ENCODE peak calls at places on chromosomes 4 and X, in ten cellular contexts. One of them, this sample, is unnamed. For H3K9me3, the result is how much of the 10 kb centered on the place peaks cover.

GRCh38 chr4:79575709-79576479 is 167.9 kb upstream of the GK2 start:
- DNase-seq in Peyer's patch: no peak
- DNase-seq in AG04450: no peak
- DNase-seq in transverse colon: no peak
- DNase-seq in stomach: no peak
- DNase-seq in HepG2: no peak
- DNase-seq in suprapubic skin: no peak
- DNase-seq in gastrocnemius medialis: peak
- DNase-seq in A549: no peak
- DNase-seq in cardiac muscle cell: no peak
- DNase-seq in this sample: no peak

GRCh38 chr4:138235419-138235952 is 6.7 kb downstream of the SLC7A11 start:
- DNase-seq in HepG2: no peak
- DNase-seq in cardiac muscle cell: peak
- DNase-seq in gastrocnemius medialis: no peak
- DNase-seq in stomach: no peak
- DNase-seq in suprapubic skin: no peak
- DNase-seq in A549: peak
- DNase-seq in Peyer's patch: no peak
- DNase-seq in transverse colon: no peak
- DNase-seq in AG04450: peak
- DNase-seq in this sample: no peak

GRCh38 chr4:83019794-83020497 is 9.3 kb upstream of the LIN54 start:
- DNase-seq in HepG2: no peak
- DNase-seq in suprapubic skin: no peak
- DNase-seq in cardiac muscle cell: no peak
- DNase-seq in gastrocnemius medialis: no peak
- DNase-seq in transverse colon: no peak
- DNase-seq in A549: no peak
- DNase-seq in stomach: no peak
- DNase-seq in Peyer's patch: no peak
- DNase-seq in AG04450: no peak
- DNase-seq in this sample: no peak

GRCh38 chr4:188779586-188779985 is 640.3 kb downstream of the TRIML1 start:
- DNase-seq in suprapubic skin: no peak
- DNase-seq in HepG2: no peak
- DNase-seq in Peyer's patch: no peak
- DNase-seq in gastrocnemius medialis: no peak
- DNase-seq in stomach: no peak
- DNase-seq in cardiac muscle cell: no peak
- DNase-seq in A549: no peak
- DNase-seq in AG04450: no peak
- DNase-seq in transverse colon: no peak
- DNase-seq in this sample: no peak

GRCh38 chrX:40291553-40291952 is 193.8 kb upstream of the BCOR start:
- DNase-seq in Peyer's patch: no peak
- DNase-seq in AG04450: no peak
- DNase-seq in cardiac muscle cell: no peak
- DNase-seq in HepG2: no peak
- DNase-seq in gastrocnemius medialis: no peak
- DNase-seq in A549: no peak
- DNase-seq in transverse colon: no peak
- DNase-seq in suprapubic skin: no peak
- DNase-seq in stomach: no peak
- DNase-seq in this sample: no peak

GRCh38 chr4:80266267-80266901 is at the start of gene FGF5:
- DNase-seq in A549: no peak
- DNase-seq in cardiac muscle cell: peak
- DNase-seq in suprapubic skin: peak
- DNase-seq in HepG2: no peak
- DNase-seq in transverse colon: peak
- DNase-seq in stomach: no peak
- DNase-seq in gastrocnemius medialis: no peak
- DNase-seq in AG04450: peak
- DNase-seq in Peyer's patch: no peak
- DNase-seq in this sample: peak

GRCh38 chr4:123832173-123833026 is 435.8 kb downstream of the SPRY1 start:
- DNase-seq in transverse colon: peak
- DNase-seq in gastrocnemius medialis: peak
- DNase-seq in Peyer's patch: no peak
- DNase-seq in HepG2: no peak
- DNase-seq in A549: no peak
- DNase-seq in suprapubic skin: peak
- DNase-seq in AG04450: peak
- DNase-seq in cardiac muscle cell: peak
- DNase-seq in stomach: no peak
- DNase-seq in this sample: no peak

GRCh38 chrX:72568406-72569092 is 4.1 kb downstream of the HDAC8 start:
- DNase-seq in HepG2: no peak
- DNase-seq in AG04450: no peak
- DNase-seq in stomach: no peak
- DNase-seq in gastrocnemius medialis: no peak
- DNase-seq in transverse colon: no peak
- DNase-seq in suprapubic skin: no peak
- DNase-seq in Peyer's patch: no peak
- DNase-seq in cardiac muscle cell: peak
- DNase-seq in A549: no peak
- DNase-seq in this sample: no peak

GRCh38 chrX:4243759-4244158 is 530.3 kb upstream of the PRKX start:
- DNase-seq in transverse colon: no peak
- DNase-seq in AG04450: no peak
- DNase-seq in HepG2: no peak
- DNase-seq in stomach: no peak
- DNase-seq in A549: no peak
- DNase-seq in Peyer's patch: no peak
- DNase-seq in suprapubic skin: no peak
- DNase-seq in gastrocnemius medialis: no peak
- DNase-seq in cardiac muscle cell: no peak
- DNase-seq in this sample: no peak

GRCh38 chr4:13530823-13531608 is 13.3 kb downstream of the NKX3-2 start:
- DNase-seq in suprapubic skin: no peak
- DNase-seq in transverse colon: no peak
- DNase-seq in HepG2: no peak
- DNase-seq in AG04450: no peak
- DNase-seq in stomach: no peak
- DNase-seq in gastrocnemius medialis: no peak
- DNase-seq in cardiac muscle cell: no peak
- DNase-seq in A549: no peak
- DNase-seq in Peyer's patch: peak
- DNase-seq in this sample: no peak

GRCh38 chrX:19388741-19389140 is 45.0 kb downstream of the PDHA1 start:
- DNase-seq in A549: no peak
- DNase-seq in stomach: no peak
- DNase-seq in cardiac muscle cell: no peak
- DNase-seq in Peyer's patch: no peak
- DNase-seq in AG04450: no peak
- DNase-seq in transverse colon: no peak
- DNase-seq in HepG2: no peak
- DNase-seq in gastrocnemius medialis: no peak
- DNase-seq in suprapubic skin: no peak
- DNase-seq in this sample: no peak

DNA sequence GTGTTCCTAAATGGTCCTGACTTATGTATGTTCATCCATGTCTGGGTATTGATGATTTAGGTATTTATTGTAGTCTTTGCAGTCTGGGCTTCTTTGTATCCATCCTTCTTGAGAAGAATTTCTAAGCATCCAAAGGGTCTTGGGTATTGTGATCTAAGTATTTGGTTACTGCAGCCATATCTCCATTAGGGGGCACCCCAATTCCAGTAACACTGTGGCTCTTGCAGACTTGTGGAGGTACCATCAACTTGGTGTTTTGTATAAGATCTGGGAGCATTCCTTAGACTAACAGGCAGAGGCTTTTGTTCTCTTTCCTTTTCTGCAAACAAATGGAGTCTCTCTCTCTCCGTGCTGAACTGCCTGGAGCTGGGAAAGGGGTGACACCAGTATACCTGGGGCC is 113.7 kb upstream of the NEXMIF start:
- DNase-seq in HepG2: peak
- DNase-seq in Peyer's patch: no peak
- DNase-seq in stomach: no peak
- DNase-seq in transverse colon: no peak
- DNase-seq in suprapubic skin: no peak
- DNase-seq in AG04450: no peak
- DNase-seq in A549: peak
- DNase-seq in gastrocnemius medialis: no peak
- DNase-seq in cardiac muscle cell: peak
- DNase-seq in this sample: no peak
- TF ChIP-seq CTCF in HepG2: peak
- TF ChIP-seq CTCF in Peyer's patch: peak
- TF ChIP-seq CTCF in stomach: no peak
- TF ChIP-seq CTCF in transverse colon: no peak
- TF ChIP-seq CTCF in suprapubic skin: no peak
- TF ChIP-seq CTCF in AG04450: peak
- TF ChIP-seq CTCF in A549: no peak
- TF ChIP-seq CTCF in gastrocnemius medialis: peak
- TF ChIP-seq CTCF in cardiac muscle cell: peak
- TF ChIP-seq CTCF in this sample: no peak

DNA sequence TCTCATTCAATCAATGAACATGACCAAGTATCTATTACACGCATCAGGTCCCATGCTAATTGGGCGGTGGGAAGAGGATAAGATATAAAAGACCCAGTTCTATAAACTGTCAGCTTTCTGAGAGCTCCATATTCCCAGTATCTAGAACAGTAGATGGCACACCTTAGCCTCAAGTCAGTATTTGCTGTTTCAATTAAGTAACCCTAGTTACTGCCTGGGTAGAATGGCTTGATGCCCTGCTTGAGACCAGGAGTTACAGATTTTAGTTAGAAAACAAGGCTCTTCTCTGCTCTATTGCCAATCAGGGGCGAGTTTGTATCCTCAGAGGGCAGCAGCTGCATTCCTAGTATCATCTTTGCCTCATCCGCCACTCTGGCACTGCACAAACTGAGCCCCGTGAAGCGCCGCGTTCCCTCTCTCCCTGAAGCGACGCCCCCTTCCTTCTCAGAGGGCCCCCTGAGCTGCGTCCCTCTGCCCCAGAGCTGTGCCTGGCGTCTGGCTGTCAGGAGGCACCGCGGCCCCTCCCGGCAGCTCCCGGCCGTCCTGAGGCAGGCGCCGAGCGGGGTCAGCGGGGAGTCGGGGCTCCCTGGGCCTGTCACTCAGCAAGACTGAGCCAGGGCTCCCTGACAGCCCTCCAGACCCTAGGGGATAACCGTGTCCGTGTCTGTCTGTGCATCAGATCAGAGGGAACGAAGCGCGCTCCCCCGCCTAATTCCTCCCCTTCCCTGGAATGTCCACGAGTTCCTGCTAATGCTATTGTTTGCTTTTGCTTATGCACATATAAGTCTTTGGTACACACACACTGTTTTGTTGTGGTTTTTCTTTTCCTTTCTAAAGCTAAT is 212.4 kb upstream of the TTC29 start:
- DNase-seq in A549: peak
- DNase-seq in AG04450: no peak
- DNase-seq in stomach: peak
- DNase-seq in cardiac muscle cell: peak
- DNase-seq in gastrocnemius medialis: no peak
- DNase-seq in transverse colon: peak
- DNase-seq in HepG2: peak
- DNase-seq in suprapubic skin: no peak
- DNase-seq in Peyer's patch: no peak
- DNase-seq in this sample: peak
- H3K27ac ChIP-seq in A549: peak
- H3K27ac ChIP-seq in AG04450: no peak
- H3K27ac ChIP-seq in stomach: peak
- H3K27ac ChIP-seq in cardiac muscle cell: no peak
- H3K27ac ChIP-seq in gastrocnemius medialis: peak
- H3K27ac ChIP-seq in transverse colon: no peak
- H3K27ac ChIP-seq in HepG2: no peak
- H3K27ac ChIP-seq in suprapubic skin: peak
- H3K27ac ChIP-seq in Peyer's patch: no peak
- H3K27ac ChIP-seq in this sample: peak

GRCh38 chrX:83185010-83185409 is 323.1 kb upstream of the POU3F4 start:
- DNase-seq in suprapubic skin: no peak
- DNase-seq in transverse colon: no peak
- DNase-seq in HepG2: no peak
- DNase-seq in gastrocnemius medialis: no peak
- DNase-seq in stomach: no peak
- DNase-seq in A549: no peak
- DNase-seq in AG04450: no peak
- DNase-seq in cardiac muscle cell: no peak
- DNase-seq in Peyer's patch: no peak
- DNase-seq in this sample: no peak
- H3K9me3 ChIP-seq in suprapubic skin: under half
- H3K9me3 ChIP-seq in transverse colon: under half
- H3K9me3 ChIP-seq in HepG2: half or more
- H3K9me3 ChIP-seq in gastrocnemius medialis: under half
- H3K9me3 ChIP-seq in stomach: under half
- H3K9me3 ChIP-seq in A549: under half
- H3K9me3 ChIP-seq in AG04450: under half
- H3K9me3 ChIP-seq in cardiac muscle cell: under half
- H3K9me3 ChIP-seq in Peyer's patch: under half
- H3K9me3 ChIP-seq in this sample: under half

GRCh38 chrX:136032370-136032769 is 47.1 kb downstream of the SLC9A6 start:
- DNase-seq in gastrocnemius medialis: no peak
- DNase-seq in transverse colon: no peak
- DNase-seq in suprapubic skin: no peak
- DNase-seq in HepG2: no peak
- DNase-seq in Peyer's patch: no peak
- DNase-seq in A549: no peak
- DNase-seq in stomach: no peak
- DNase-seq in AG04450: no peak
- DNase-seq in cardiac muscle cell: no peak
- DNase-seq in this sample: no peak

GRCh38 chrX:136031626-136032025 is 46.4 kb downstream of the SLC9A6 start:
- DNase-seq in cardiac muscle cell: no peak
- DNase-seq in stomach: no peak
- DNase-seq in suprapubic skin: no peak
- DNase-seq in gastrocnemius medialis: no peak
- DNase-seq in transverse colon: no peak
- DNase-seq in Peyer's patch: no peak
- DNase-seq in HepG2: no peak
- DNase-seq in A549: no peak
- DNase-seq in AG04450: no peak
- DNase-seq in this sample: no peak

GRCh38 chrX:136030357-136031225 is 45.4 kb downstream of the SLC9A6 start:
- DNase-seq in HepG2: no peak
- DNase-seq in suprapubic skin: peak
- DNase-seq in Peyer's patch: peak
- DNase-seq in stomach: no peak
- DNase-seq in cardiac muscle cell: peak
- DNase-seq in A549: no peak
- DNase-seq in AG04450: no peak
- DNase-seq in gastrocnemius medialis: peak
- DNase-seq in transverse colon: peak
- DNase-seq in this sample: no peak

DNA sequence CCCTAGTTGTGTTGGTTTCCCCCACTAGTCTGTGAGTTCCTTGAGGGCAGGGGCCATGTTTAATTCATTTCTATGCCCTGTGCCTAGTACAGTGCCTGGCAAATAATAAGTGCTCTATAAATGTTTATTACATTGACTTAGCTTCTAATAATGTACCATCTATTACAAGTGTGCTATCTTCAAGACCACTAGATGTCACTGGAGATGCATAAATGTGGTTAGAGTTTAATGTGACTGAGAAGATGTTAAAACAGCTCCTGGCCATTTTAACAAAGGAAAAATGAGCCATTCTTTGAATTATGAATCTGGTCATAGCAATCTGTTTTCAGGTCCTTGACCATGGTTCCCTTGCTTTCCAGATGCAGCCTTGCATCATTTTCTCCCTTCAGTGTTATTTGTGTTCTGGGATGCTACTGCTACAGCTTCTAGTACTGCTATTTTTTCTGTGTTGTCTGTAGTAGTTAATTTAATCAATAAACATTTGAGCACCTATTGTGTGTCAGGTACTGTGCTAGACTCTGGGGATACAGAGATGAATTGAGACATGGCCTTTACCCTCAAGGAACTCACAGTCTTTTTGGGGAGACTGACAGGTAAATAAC is 43.2 kb downstream of the SLC9A6 start:
- DNase-seq in gastrocnemius medialis: no peak
- DNase-seq in AG04450: no peak
- DNase-seq in suprapubic skin: no peak
- DNase-seq in transverse colon: no peak
- DNase-seq in HepG2: peak
- DNase-seq in A549: peak
- DNase-seq in stomach: no peak
- DNase-seq in Peyer's patch: no peak
- DNase-seq in cardiac muscle cell: peak
- DNase-seq in this sample: no peak
- TF ChIP-seq CTCF in gastrocnemius medialis: peak
- TF ChIP-seq CTCF in AG04450: peak
- TF ChIP-seq CTCF in suprapubic skin: peak
- TF ChIP-seq CTCF in transverse colon: peak
- TF ChIP-seq CTCF in HepG2: peak
- TF ChIP-seq CTCF in A549: peak
- TF ChIP-seq CTCF in stomach: no peak
- TF ChIP-seq CTCF in Peyer's patch: peak
- TF ChIP-seq CTCF in cardiac muscle cell: peak
- TF ChIP-seq CTCF in this sample: peak